ENCODE peak calls at places on chromosomes 6 and 20, in four cellular contexts. L is GM12865, G is endodermal cell, P is AG10803. E is an unnamed sample.

GRCh38 chr6:82118150-82118562 is 129.4 kb downstream of the IBTK start:
- DNase-seq in L (no peak), G (no peak), P (peak; percentile 5), E (no peak)

GRCh38 chr20:44004306-44004915 is 89.8 kb downstream of the TOX2 start:
- DNase-seq in L (no peak), G (no peak), P (no peak), E (no peak)

GRCh38 chr6:31541059-31541657 is 645 bp downstream of the DDX39B start:
- DNase-seq in L (peak; percentile 82), G (peak; percentile 82), P (peak; percentile 65), E (peak; percentile 69)

GRCh38 chr6:35706468-35706867 is 17.8 kb upstream of the FKBP5 start:
- DNase-seq in L (no peak), G (no peak), P (no peak), E (no peak)

GRCh38 chr6:22001336-22002027 is 295.4 kb downstream of the PRL start:
- DNase-seq in L (no peak), G (no peak), P (no peak), E (no peak)

GRCh38 chr20:61801857-61802442 is 263.7 kb downstream of the TAF4 start:
- DNase-seq in L (no peak), G (no peak), P (no peak), E (no peak)

GRCh38 chr6:36963451-36964290 is 9.1 kb downstream of the PI16 start:
- DNase-seq in L (peak; percentile 42), G (no peak), P (no peak), E (no peak)

GRCh38 chr6:147675281-147675680 is 166.8 kb downstream of the SAMD5 start:
- DNase-seq in L (no peak), G (no peak), P (peak; percentile 6), E (no peak)

GRCh38 chr6:17265570-17265969 is 15.6 kb upstream of the RBM24 start:
- DNase-seq in L (no peak), G (no peak), P (no peak), E (no peak)

GRCh38 chr6:22333802-22334201 is 37.0 kb upstream of the PRL start:
- DNase-seq in L (no peak), G (no peak), P (peak; percentile 10), E (no peak)

GRCh38 chr6:46078294-46078693 is 51.5 kb upstream of the ENPP4 start:
- DNase-seq in L (no peak), G (no peak), P (no peak), E (no peak)

GRCh38 chr6:139436521-139437348 is 62.3 kb upstream of the CITED2 start:
- DNase-seq in L (no peak), G (no peak), P (peak; percentile 55), E (peak; percentile 4)

GRCh38 chr6:134902074-134902861 is 47.6 kb downstream of the ALDH8A1 start:
- DNase-seq in L (no peak), G (no peak), P (no peak), E (no peak)

GRCh38 chr6:9933674-9934073 is 481.2 kb downstream of the TFAP2A start:
- DNase-seq in L (no peak), G (no peak), P (peak; percentile 12), E (no peak)

GRCh38 chr20:35117629-35118028 is 25.0 kb upstream of the TRPC4AP start:
- DNase-seq in L (no peak), G (no peak), P (no peak), E (no peak)

GRCh38 chr6:170237999-170238740 is 52.7 kb downstream of the DLL1 start:
- DNase-seq in L (no peak), G (no peak), P (no peak), E (no peak)

GRCh38 chr20:35199696-35200095 is 26.8 kb upstream of the MMP24 start:
- DNase-seq in L (no peak), G (no peak), P (no peak), E (no peak)

GRCh38 chr20:15242773-15243172 is 905.4 kb upstream of the FLRT3 start:
- DNase-seq in L (no peak), G (no peak), P (no peak), E (no peak)

GRCh38 chr20:40275738-40276137 is 413.3 kb downstream of the MAFB start:
- DNase-seq in L (no peak), G (peak; percentile 61), P (no peak), E (no peak)

GRCh38 chr6:1787894-1788293 is 178.2 kb downstream of the FOXC1 start:
- DNase-seq in L (no peak), G (no peak), P (peak; percentile 71), E (no peak)

GRCh38 chr6:35140991-35141720 is at the start of gene TCP11:
- DNase-seq in L (peak; percentile 49), G (peak; percentile 65), P (peak; percentile 15), E (no peak)

GRCh38 chr6:21598662-21599061 is 5.1 kb downstream of the SOX4 start:
- DNase-seq in L (no peak), G (no peak), P (no peak), E (no peak)

GRCh38 chr20:16759161-16759523 is 11.0 kb downstream of the OTOR start:
- DNase-seq in L (no peak), G (no peak), P (no peak), E (no peak)

GRCh38 chr6:41167173-41167963 is 4.5 kb upstream of the TREM2 start:
- DNase-seq in L (no peak), G (peak; percentile 92), P (no peak), E (peak; percentile 26)

GRCh38 chr6:408599-409102 is 17.1 kb downstream of the IRF4 start:
- DNase-seq in L (peak; percentile 46), G (peak; percentile 84), P (peak; percentile 26), E (no peak)

GRCh38 chr6:53359843-53360834 is 11.4 kb upstream of the ELOVL5 start:
- DNase-seq in L (peak; percentile 25), G (no peak), P (peak; percentile 38), E (no peak)

GRCh38 chr20:10611357-10611756 is 62.4 kb downstream of the JAG1 start:
- DNase-seq in L (peak; percentile 62), G (peak; percentile 94), P (peak; percentile 50), E (peak; percentile 14)

GRCh38 chr6:84733889-84734288 is 30.5 kb downstream of the TBX18 start:
- DNase-seq in L (no peak), G (no peak), P (no peak), E (no peak)

GRCh38 chr6:135231469-135231844 is 50.3 kb downstream of the MYB start:
- DNase-seq in L (peak; percentile 72), G (no peak), P (peak; percentile 14), E (no peak)

GRCh38 chr6:68533339-68533795 is 101.7 kb upstream of the ADGRB3 start:
- DNase-seq in L (no peak), G (no peak), P (no peak), E (no peak)

GRCh38 chr20:16265334-16265733 is 307.9 kb downstream of the KIF16B start:
- DNase-seq in L (no peak), G (peak; percentile 7), P (no peak), E (no peak)

GRCh38 chr6:8006208-8006607 is 58.0 kb downstream of the BLOC1S5 start:
- DNase-seq in L (peak; percentile 44), G (no peak), P (peak; percentile 60), E (no peak)

GRCh38 chr6:41059569-41059968 is 6.6 kb downstream of the APOBEC2 start:
- DNase-seq in L (no peak), G (no peak), P (peak; percentile 61), E (no peak)

GRCh38 chr6:33599413-33599911 is 19.4 kb upstream of the BAK1 start:
- DNase-seq in L (no peak), G (no peak), P (no peak), E (no peak)

GRCh38 chr6:5517781-5518180 is 256.5 kb downstream of the FARS2 start:
- DNase-seq in L (peak; percentile 54), G (no peak), P (no peak), E (no peak)

GRCh38 chr20:50019466-50020256 is 36.9 kb downstream of the SNAI1 start:
- DNase-seq in L (no peak), G (peak; percentile 45), P (no peak), E (peak; percentile 38)

GRCh38 chr20:41408986-41409385 is 42.4 kb upstream of the EMILIN3 start:
- DNase-seq in L (no peak), G (no peak), P (no peak), E (no peak)

GRCh38 chr20:37526238-37526838 is 1.3 kb downstream of the BLCAP start:
- DNase-seq in L (peak; percentile 32), G (peak; percentile 94), P (peak; percentile 64), E (peak; percentile 49)

GRCh38 chr20:37528442-37529213 is 952 bp upstream of the BLCAP start:
- DNase-seq in L (no peak), G (peak; percentile 52), P (no peak), E (no peak)

GRCh38 chr20:37529214-37529967 is 1.7 kb upstream of the BLCAP start:
- DNase-seq in L (no peak), G (no peak), P (no peak), E (no peak)

GRCh38 chr20:37526839-37527637 is 638 bp downstream of the BLCAP start:
- DNase-seq in L (no peak), G (peak; percentile 59), P (peak; percentile 28), E (peak; percentile 45)

GRCh38 chr20:37527638-37528441 is at the start of gene BLCAP:
- DNase-seq in L (peak; percentile 93), G (peak; percentile 96), P (peak; percentile 85), E (peak; percentile 92)
- TF ChIP-seq CTCF in L (no peak), G (no peak), P (no peak), E (no peak)

GRCh38 chr6:13528232-13528631 is 40.8 kb upstream of the GFOD1 start:
- DNase-seq in L (no peak), G (no peak), P (no peak), E (no peak)
- TF ChIP-seq CTCF in L (no peak), G (no peak), P (no peak), E (no peak)

DNA sequence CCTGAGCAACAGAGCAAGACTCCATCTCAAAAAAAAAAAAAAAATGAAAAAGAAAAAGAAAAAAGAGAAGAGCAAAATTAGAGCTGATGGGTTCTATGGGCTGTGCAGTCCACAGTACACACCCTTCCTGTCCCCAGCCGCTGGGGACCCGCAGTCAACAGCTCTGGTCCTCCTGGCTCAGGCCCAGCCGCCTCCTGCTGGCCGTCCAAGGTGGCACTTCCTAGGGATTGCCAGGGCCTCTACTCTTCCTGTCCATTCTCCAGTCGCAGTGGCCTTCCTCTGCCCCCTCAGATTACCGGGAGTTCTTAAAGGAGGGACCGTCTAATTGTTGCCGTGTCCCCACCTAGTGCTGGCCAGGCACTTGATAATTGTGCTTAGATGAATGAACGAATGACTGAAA is 41.7 kb downstream of the TMEM242 start:
- DNase-seq in L (peak; percentile 37), G (peak; percentile 76), P (peak; percentile 13), E (peak; percentile 63)
- TF ChIP-seq CTCF in L (peak; percentile 32), G (peak; percentile 65), P (peak; percentile 39), E (no peak)

DNA sequence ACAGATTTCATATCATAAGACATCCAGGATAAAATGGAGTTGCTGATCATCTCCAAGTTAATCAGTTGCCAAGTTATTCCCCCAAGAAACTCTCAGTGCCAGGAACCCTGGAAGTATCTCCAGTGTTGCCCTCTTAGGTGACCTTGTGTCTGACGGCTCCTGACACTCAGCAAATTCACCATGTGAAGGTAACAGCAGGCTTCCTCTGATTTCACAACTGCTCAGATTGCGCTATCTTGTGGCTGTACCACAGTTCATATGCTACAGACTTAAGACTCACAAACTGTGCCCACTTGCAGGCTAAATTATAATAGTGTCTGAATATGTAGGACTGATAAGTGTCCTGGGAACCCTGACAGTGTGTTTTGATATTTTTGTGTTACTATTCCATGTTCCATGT is 186.6 kb upstream of the OPRM1 start:
- DNase-seq in L (no peak), G (no peak), P (no peak), E (no peak)
- TF ChIP-seq CTCF in L (no peak), G (no peak), P (no peak), E (no peak)